ENCODE peak calls at places on chromosomes 16 and 17, in six cellular contexts. R is stomach, C is tibial nerve, D is A549, P is K562, K is sigmoid colon. H is an unnamed sample.

GRCh38 chr16:17228048-17228707 is 242.6 kb downstream of the XYLT1 start:
- DNase-seq in R (no peak), C (no peak), D (peak; percentile 5), P (peak; percentile 35), K (no peak), H (no peak)

GRCh38 chr17:9905902-9906301 is 831 bp upstream of the RCVRN start:
- DNase-seq in R (no peak), C (no peak), D (peak; percentile 64), P (peak; percentile 54), K (no peak), H (no peak)

GRCh38 chr16:4193920-4194319 is 48.0 kb downstream of the SRL start:
- DNase-seq in R (no peak), C (no peak), D (no peak), P (no peak), K (no peak), H (no peak)

GRCh38 chr16:68332411-68333121 is 21.7 kb downstream of the PRMT7 start:
- DNase-seq in R (no peak), C (no peak), D (no peak), P (no peak), K (no peak), H (peak; percentile 37)

GRCh38 chr16:19926449-19927390 is 42.1 kb upstream of the GPRC5B start:
- DNase-seq in R (no peak), C (no peak), D (peak; percentile 65), P (no peak), K (no peak), H (no peak)

GRCh38 chr17:83195330-83196087 is 116.1 kb downstream of the METRNL start:
- DNase-seq in R (peak; percentile 77), C (peak; percentile 58), D (no peak), P (peak; percentile 46), K (peak; percentile 69), H (no peak)

GRCh38 chr17:50033316-50033715 is 22.6 kb upstream of the ITGA3 start:
- DNase-seq in R (peak; percentile 8), C (no peak), D (no peak), P (no peak), K (peak; percentile 84), H (no peak)

GRCh38 chr16:12067714-12068401 is 91.3 kb downstream of the SNX29 start:
- DNase-seq in R (peak; percentile 72), C (no peak), D (peak; percentile 81), P (peak; percentile 73), K (no peak), H (peak; percentile 62)

GRCh38 chr17:28327709-28328108 is 7.6 kb downstream of the IFT20 start:
- DNase-seq in R (no peak), C (no peak), D (peak; percentile 53), P (no peak), K (no peak), H (no peak)

GRCh38 chr17:60971515-60972369 is 294.1 kb downstream of the BCAS3 start:
- DNase-seq in R (peak; percentile 40), C (no peak), D (peak; percentile 73), P (peak; percentile 23), K (no peak), H (peak; percentile 28)

GRCh38 chr17:17681744-17682292 is 560 bp downstream of the RAI1 start:
- DNase-seq in R (no peak), C (no peak), D (peak; percentile 46), P (peak; percentile 54), K (peak; percentile 80), H (peak; percentile 40)

GRCh38 chr17:47620503-47621245 is 29.0 kb upstream of the KPNB1 start:
- DNase-seq in R (no peak), C (no peak), D (no peak), P (no peak), K (no peak), H (no peak)

GRCh38 chr16:51008037-51008436 is 143.0 kb downstream of the SALL1 start:
- DNase-seq in R (no peak), C (no peak), D (no peak), P (no peak), K (no peak), H (no peak)

GRCh38 chr17:29723283-29724047 is 100.8 kb upstream of the CORO6 start:
- DNase-seq in R (no peak), C (no peak), D (no peak), P (peak; percentile 38), K (no peak), H (no peak)

GRCh38 chr17:35117984-35118383 is 1.7 kb downstream of the RAD51D start:
- DNase-seq in R (no peak), C (no peak), D (peak; percentile 65), P (no peak), K (no peak), H (no peak)

GRCh38 chr16:5928476-5929055 is 831.0 kb upstream of the EEF2KMT start:
- DNase-seq in R (no peak), C (no peak), D (no peak), P (no peak), K (no peak), H (no peak)

GRCh38 chr16:12318661-12319463 is 342.3 kb downstream of the SNX29 start:
- DNase-seq in R (no peak), C (no peak), D (no peak), P (no peak), K (no peak), H (no peak)

GRCh38 chr16:46721885-46722284 is 26.3 kb downstream of the MYLK3 start:
- DNase-seq in R (no peak), C (no peak), D (no peak), P (no peak), K (no peak), H (no peak)

GRCh38 chr17:8862213-8863056 is 5.0 kb downstream of the PIK3R6 start:
- DNase-seq in R (no peak), C (no peak), D (no peak), P (no peak), K (no peak), H (no peak)

GRCh38 chr17:73586153-73586906 is 57.9 kb downstream of the SDK2 start:
- DNase-seq in R (no peak), C (no peak), D (no peak), P (no peak), K (no peak), H (no peak)

GRCh38 chr17:296382-296781 is 56.2 kb downstream of the RPH3AL start:
- DNase-seq in R (no peak), C (no peak), D (no peak), P (no peak), K (no peak), H (no peak)

GRCh38 chr16:66619036-66619435 is 14.5 kb downstream of the CMTM3 start:
- DNase-seq in R (no peak), C (no peak), D (no peak), P (no peak), K (no peak), H (no peak)

GRCh38 chr16:473046-474043 is 47.9 kb downstream of the RAB11FIP3 start:
- DNase-seq in R (no peak), C (no peak), D (no peak), P (peak; percentile 43), K (no peak), H (no peak)

GRCh38 chr16:87652386-87652785 is 50.1 kb downstream of the JPH3 start:
- DNase-seq in R (no peak), C (no peak), D (no peak), P (no peak), K (no peak), H (no peak)
- TF ChIP-seq EP300 in R (no peak), C (no peak), D (no peak), P (no peak), K (no peak), H (no peak)

GRCh38 chr16:88754912-88755744 is 29.9 kb downstream of the PIEZO1 start:
- DNase-seq in R (no peak), C (no peak), D (no peak), P (no peak), K (no peak), H (no peak)

GRCh38 chr16:88753600-88753999 is 31.4 kb downstream of the PIEZO1 start:
- DNase-seq in R (no peak), C (no peak), D (no peak), P (no peak), K (no peak), H (no peak)

GRCh38 chr16:88755745-88756443 is 29.1 kb downstream of the PIEZO1 start:
- DNase-seq in R (no peak), C (no peak), D (no peak), P (no peak), K (no peak), H (no peak)

GRCh38 chr16:88753191-88753590 is 31.8 kb downstream of the PIEZO1 start:
- DNase-seq in R (no peak), C (no peak), D (no peak), P (no peak), K (no peak), H (no peak)

GRCh38 chr16:88754109-88754911 is 30.7 kb downstream of the PIEZO1 start:
- DNase-seq in R (no peak), C (no peak), D (no peak), P (no peak), K (no peak), H (no peak)
- H3K27ac ChIP-seq in R (no peak overlapping the region), C (no peak overlapping the region), D (no peak overlapping the region), P (no peak overlapping the region), K (peak overlapping the region; percentile 96), H (peak overlapping the region; percentile 10)

DNA sequence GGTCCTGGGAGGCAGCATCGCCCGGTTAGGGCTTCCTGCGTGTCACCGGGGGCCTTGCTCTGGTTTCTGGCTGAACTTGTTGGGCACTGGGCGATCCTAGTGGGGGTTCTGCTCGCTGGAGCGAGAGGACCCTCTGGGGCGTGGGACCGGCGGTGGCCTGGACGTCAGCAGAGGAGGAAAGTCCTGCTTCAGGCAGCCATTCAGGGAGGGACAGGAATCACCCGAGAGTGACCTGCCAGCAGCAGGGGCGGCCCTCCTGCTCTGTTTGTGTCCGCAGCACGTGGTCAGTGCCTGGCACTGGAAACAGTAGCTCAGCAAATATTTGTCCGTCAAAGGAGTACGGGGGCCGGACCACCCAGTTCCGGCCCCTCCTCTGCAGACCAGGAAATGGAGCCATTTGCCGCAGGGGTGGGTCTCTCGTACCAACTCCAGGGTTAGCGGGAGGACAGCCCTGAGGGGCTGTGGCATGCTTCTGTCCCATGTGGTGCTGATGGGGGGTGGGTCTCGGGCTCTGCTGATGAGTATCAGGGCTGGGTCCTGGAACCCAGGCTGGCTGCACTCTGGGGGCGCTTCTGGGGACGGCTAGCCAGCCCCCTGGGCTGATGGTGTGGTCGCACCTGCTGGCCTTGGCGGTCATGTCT is 48.3 kb downstream of the BAIAP2 start:
- DNase-seq in R (peak; percentile 93), C (no peak), D (no peak), P (no peak), K (no peak), H (no peak)
- TF ChIP-seq CTCF in R (no peak), C (no peak), D (no peak), P (no peak), K (no peak), H (no peak)

DNA sequence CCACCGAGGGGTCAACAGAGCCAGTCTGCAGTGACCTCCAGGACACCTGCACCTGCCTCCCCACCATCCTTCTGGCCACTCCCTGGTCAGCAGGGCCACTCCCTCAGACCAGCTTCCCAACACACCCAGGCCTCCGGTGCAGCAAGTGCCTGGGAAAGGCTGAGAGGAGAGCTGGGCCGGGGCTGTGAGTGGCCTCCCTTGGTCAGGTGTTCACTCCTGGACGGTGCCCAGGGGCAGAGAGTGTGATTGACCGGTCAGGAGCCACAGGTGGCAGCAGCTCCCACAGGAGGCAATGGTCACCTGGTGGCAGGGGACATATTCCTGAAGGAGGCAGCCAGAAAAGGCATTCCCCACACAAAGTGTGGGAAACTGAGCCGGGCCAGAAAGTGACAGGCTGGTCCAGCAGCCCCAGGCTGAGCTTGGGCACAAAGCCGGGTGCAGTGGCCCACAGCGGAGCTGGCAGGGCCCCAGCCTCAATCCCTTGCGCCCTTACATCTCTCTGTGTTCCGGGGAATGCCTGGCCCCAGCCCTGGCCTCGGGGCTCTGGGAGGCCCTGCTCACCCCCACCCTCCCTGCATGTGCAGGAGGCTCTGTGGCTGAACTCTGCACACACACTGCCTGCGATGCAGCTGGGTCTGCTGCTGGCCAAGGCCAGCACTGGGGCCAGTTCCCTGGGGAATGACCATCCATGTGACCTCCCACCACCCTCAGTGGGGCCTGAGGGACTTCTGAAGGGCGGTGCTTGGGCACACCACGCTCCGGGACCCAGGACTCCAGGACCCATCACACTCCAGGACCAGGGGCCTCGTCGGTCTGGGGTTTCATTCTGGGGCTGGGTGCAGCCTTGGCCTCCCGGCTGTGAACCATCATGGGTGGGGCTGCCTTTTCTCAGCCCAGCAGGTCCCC is 1.2 kb upstream of the C17orf99 start:
- DNase-seq in R (peak; percentile 93), C (no peak), D (peak; percentile 44), P (no peak), K (peak; percentile 80), H (peak; percentile 54)
- TF ChIP-seq EP300 in R (no peak), C (no peak), D (no peak), P (no peak), K (no peak), H (no peak)

H was measured in transverse colon.